ENCODE peak calls at places on chromosomes 4 and X, in four cellular contexts. E is coronary artery, U is WTC11, G is GM13977. H is an unnamed sample.

GRCh38 chrX:104370089-104370488 is 115.4 kb upstream of the ESX1 start:
- DNase-seq in E (no peak), G (no peak), U (peak; percentile 13), H (no peak)

GRCh38 chrX:101265869-101266428 is 25.2 kb downstream of the TAF7L start:
- DNase-seq in U (no peak), G (no peak), E (no peak), H (peak; percentile 61)

GRCh38 chrX:30141966-30142365 is 73.4 kb upstream of the MAGEB2 start:
- DNase-seq in U (peak; percentile 12), E (no peak), G (peak; percentile 44), H (peak; percentile 26)

GRCh38 chr4:81518762-81519427 is 47.2 kb upstream of the RASGEF1B start:
- DNase-seq in G (no peak), E (no peak), U (no peak), H (no peak)

GRCh38 chr4:124940387-124940786 is 227.9 kb upstream of the ANKRD50 start:
- DNase-seq in G (no peak), U (no peak), E (no peak), H (peak; percentile 95)

GRCh38 chrX:134528936-134529335 is 69.0 kb downstream of the HPRT1 start:
- DNase-seq in U (no peak), G (no peak), E (no peak), H (no peak)

GRCh38 chr4:5545271-5545670 is 163.1 kb downstream of the EVC2 start:
- DNase-seq in U (no peak), E (no peak), G (no peak), H (no peak)

GRCh38 chr4:8642651-8643321 is 50.2 kb downstream of the CPZ start:
- DNase-seq in E (no peak), G (no peak), U (no peak), H (no peak)

GRCh38 chr4:184536881-184537248 is 62.5 kb upstream of the IRF2 start:
- DNase-seq in E (no peak), G (no peak), U (no peak), H (no peak)

GRCh38 chr4:152063301-152064235 is 302.8 kb upstream of the GATB start:
- DNase-seq in G (no peak), E (no peak), U (no peak), H (peak; percentile 47)

GRCh38 chr4:55079451-55080173 is 45.8 kb downstream of the KDR start:
- DNase-seq in G (no peak), U (no peak), E (no peak), H (peak; percentile 7)

GRCh38 chrX:68658530-68658929 is 11.1 kb downstream of the STARD8 start:
- DNase-seq in E (no peak), U (no peak), G (no peak), H (no peak)

GRCh38 chr4:40575846-40576245 is 53.8 kb downstream of the RBM47 start:
- DNase-seq in U (peak; percentile 22), E (no peak), G (no peak), H (peak; percentile 20)

GRCh38 chr4:13427599-13428325 is 56.4 kb downstream of the RAB28 start:
- DNase-seq in E (no peak), G (no peak), U (no peak), H (no peak)

GRCh38 chr4:13432453-13432852 is 51.7 kb downstream of the RAB28 start:
- DNase-seq in U (no peak), G (no peak), E (no peak), H (no peak)

GRCh38 chr4:13436962-13437361 is 47.2 kb downstream of the RAB28 start:
- DNase-seq in E (no peak), U (no peak), G (no peak), H (no peak)

GRCh38 chr4:13430834-13431568 is 53.1 kb downstream of the RAB28 start:
- DNase-seq in U (no peak), G (no peak), E (no peak), H (no peak)
- TF ChIP-seq CTCF in U (peak; percentile 73), G (peak; percentile 38), E (no peak), H (peak; percentile 55)

DNA sequence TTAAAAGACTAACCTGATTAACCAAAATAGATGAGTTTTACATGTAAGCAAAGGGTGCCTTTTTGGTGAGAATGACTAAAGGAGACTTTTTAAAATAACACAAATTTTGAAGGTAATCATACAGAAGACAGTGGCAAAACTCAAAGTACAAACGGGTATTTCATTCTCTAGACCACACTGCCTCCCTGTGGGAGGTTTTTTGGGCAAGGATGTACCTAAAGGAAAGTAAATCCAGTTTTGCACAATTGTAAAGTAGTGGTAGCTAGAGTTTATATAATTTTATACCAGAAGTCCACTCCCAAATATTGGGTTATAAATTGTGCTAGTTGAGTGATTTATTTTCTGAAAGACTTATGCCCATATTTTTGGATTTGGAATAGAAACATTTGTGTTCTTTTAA is 201.0 kb downstream of the PAPSS1 start:
- DNase-seq in G (no peak), E (no peak), U (peak; percentile 29), H (peak; percentile 9)
- TF ChIP-seq CTCF in G (peak; percentile 15), E (no peak), U (no peak), H (peak; percentile 71)

GRCh38 chr4:64781737-64782326 is 372.6 kb upstream of the TECRL start:
- DNase-seq in U (no peak), E (no peak), G (no peak), H (peak; percentile 29)
- TF ChIP-seq CTCF in U (peak; percentile 62), E (peak; percentile 56), G (peak; percentile 54), H (peak; percentile 84)

GRCh38 chrX:153651540-153652079 is 4.6 kb downstream of the DUSP9 start:
- DNase-seq in E (no peak), G (no peak), U (no peak), H (no peak)
- TF ChIP-seq CTCF in E (no peak), G (peak; percentile 36), U (no peak), H (peak; percentile 56)

DNA sequence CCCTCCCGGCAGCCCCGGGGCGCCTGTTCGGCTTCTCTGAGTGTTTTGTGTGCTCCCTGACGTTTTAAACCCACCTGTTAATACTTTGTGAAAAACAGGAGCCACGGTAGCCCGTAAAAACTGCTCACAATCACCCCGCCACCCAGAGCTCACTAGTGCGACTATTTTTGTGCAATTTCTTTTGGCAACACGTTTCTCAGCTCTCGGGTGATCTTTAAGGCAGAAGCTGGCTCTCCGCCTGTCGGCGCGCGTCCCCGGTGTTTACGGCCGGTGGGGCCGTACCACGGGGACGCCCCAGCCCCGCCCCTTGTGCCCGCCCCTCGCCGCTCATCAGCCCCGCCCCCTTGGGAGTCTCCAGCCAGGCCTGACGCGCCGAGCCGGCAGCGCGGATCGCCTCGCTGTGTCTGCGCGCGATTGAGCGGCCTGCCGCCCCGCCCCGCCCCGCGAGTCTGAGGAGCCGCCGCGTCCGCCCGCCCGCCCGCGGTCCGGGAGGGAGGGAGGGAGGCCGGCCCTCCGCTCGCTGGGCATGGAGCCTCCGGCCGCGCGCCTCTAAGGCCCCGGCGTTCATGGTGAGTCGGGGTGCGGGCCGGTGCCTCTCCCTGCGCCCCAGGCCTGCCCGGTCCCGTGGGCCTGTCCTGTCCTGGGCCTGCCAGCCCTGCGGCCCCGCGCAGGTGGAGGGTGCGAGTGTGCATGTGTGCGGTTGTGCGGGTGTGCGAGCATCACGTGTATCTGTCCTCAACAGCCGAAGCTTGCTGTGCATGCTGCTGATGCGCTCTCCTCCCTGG is 56.2 kb upstream of the TADA2B start:
- DNase-seq in U (peak; percentile 94), G (peak; percentile 98), E (peak; percentile 95), H (peak; percentile 89)
- TF ChIP-seq CTCF in U (no peak), G (peak; percentile 13), E (no peak), H (peak; percentile 27)